ENCODE peak calls at places on chromosomes 4 and X, in eight cellular contexts. E is CD8-positive, alpha-beta T cell; F is IMR-90; Q is BJ; I is HFF-Myc; L is Peyer's patch; S is PC-3; C is osteocyte. T is an unnamed sample.

GRCh38 chr4:85061974-85062373 is 95.5 kb upstream of the WDFY3 start:
- DNase-seq in E (no peak), F (no peak), Q (no peak), I (no peak), L (no peak), S (no peak), C (no peak), T (no peak)

GRCh38 chr4:167831853-167832252 is 260.5 kb upstream of the ANXA10 start:
- DNase-seq in E (no peak), F (no peak), Q (no peak), I (no peak), L (no peak), S (no peak), C (no peak), T (no peak)

GRCh38 chr4:85741921-85742591 is 267.1 kb downstream of the ARHGAP24 start:
- DNase-seq in E (no peak), F (no peak), Q (no peak), I (no peak), L (no peak), S (no peak), C (no peak), T (no peak)

GRCh38 chrX:150926304-150926703 is 27.8 kb upstream of the CD99L2 start:
- DNase-seq in E (no peak), F (no peak), Q (no peak), I (no peak), L (no peak), S (peak), C (no peak), T (no peak)

GRCh38 chr4:54513231-54513630 is 144.5 kb upstream of the KIT start:
- DNase-seq in E (no peak), F (peak), Q (peak), I (peak), L (no peak), S (peak), C (no peak), T (no peak)

GRCh38 chr4:164288578-164288977 is 465.4 kb upstream of the SMIM31 start:
- DNase-seq in E (no peak), F (no peak), Q (no peak), I (no peak), L (no peak), S (no peak), C (no peak), T (no peak)

GRCh38 chr4:31125496-31125895 is 405.3 kb downstream of the PCDH7 start:
- DNase-seq in E (no peak), F (no peak), Q (no peak), I (no peak), L (no peak), S (no peak), C (no peak), T (no peak)

GRCh38 chrX:3345281-3346081 is 971 bp downstream of the MXRA5 start:
- DNase-seq in E (no peak), F (no peak), Q (no peak), I (no peak), L (no peak), S (no peak), C (peak), T (no peak)

GRCh38 chr4:82217986-82218715 is 155.6 kb downstream of the HNRNPD start:
- DNase-seq in E (no peak), F (no peak), Q (no peak), I (no peak), L (no peak), S (peak), C (no peak), T (no peak)

GRCh38 chr4:38320833-38321232 is 343.2 kb upstream of the KLF3 start:
- DNase-seq in E (no peak), F (no peak), Q (no peak), I (no peak), L (no peak), S (no peak), C (no peak), T (no peak)
- TF ChIP-seq CTCF in E (no peak), F (no peak), Q (no peak), I (no peak), L (no peak), S (no peak), C (no peak), T (no peak)

DNA sequence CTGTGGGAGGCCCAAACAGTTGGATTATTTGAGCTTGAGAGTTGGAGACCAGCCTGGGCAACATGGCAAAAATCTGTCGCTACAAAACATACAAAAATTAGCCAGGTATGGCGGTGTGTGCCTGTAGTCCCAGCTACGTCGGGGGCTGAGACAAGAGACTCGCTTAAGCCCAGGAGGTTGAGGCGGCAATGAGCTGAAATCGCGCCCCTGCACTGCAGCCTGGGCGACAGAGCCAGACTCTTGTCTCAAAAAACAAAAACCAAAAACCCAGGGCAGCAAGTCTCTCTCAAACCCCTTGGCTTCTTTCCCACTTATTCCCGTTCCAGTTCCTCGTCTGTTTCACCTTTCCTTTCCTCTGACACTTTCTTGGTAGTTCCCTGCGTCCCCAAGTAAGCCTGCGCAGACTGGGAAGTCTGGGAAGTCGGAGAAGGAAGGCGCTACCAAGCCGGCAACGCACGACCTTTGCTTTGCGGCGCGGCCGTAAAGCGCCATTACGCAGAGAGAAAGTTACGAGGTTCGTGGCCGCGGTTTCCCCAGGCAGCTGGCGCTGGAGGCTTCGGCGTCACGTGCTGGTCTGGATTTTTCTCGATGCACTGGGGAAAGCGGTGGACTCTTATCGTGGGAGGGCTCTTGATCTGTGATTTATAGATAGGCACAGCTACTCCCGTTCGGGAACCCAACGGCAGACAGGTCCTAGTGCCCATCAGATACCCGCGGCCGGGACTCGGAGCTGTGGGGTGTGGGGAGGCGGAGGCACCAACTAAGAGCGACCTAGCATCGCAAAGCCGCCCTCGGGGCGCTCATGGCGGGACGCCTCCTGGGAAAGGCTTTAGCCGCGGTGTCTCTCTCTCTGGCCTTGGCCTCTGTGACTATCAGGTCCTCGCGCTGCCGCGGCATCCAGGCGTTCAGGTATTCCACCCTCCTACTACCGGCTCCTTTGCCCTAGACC is at the start of gene NUDT9:
- DNase-seq in E (peak), F (peak), Q (peak), I (peak), L (peak), S (peak), C (peak), T (peak)
- TF ChIP-seq CTCF in E (no peak), F (no peak), Q (no peak), I (no peak), L (no peak), S (no peak), C (no peak), T (no peak)

DNA sequence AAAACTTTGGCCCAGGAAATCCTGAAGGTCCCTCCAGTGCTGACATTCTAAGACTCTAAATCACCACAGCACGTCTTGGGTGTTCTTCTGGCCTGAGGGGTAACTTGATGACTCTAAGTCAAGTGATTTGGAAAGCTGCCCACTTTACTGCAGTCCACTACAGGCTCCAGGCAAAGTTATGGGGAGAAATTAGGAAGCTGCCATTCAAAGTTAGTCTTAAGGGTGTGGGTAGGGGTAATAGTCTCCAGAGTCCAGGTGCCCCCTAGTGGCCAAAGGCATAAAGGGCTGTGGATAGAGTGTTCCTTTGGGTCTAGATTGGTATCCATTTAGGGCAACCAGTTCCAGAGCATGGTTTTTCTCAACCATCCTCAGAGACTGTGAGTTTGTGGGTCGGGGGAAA is 38.7 kb upstream of the SLC16A2 start:
- DNase-seq in E (peak), F (peak), Q (peak), I (peak), L (peak), S (peak), C (peak), T (no peak)
- TF ChIP-seq CTCF in E (peak), F (peak), Q (peak), I (peak), L (peak), S (peak), C (peak), T (peak)

DNA sequence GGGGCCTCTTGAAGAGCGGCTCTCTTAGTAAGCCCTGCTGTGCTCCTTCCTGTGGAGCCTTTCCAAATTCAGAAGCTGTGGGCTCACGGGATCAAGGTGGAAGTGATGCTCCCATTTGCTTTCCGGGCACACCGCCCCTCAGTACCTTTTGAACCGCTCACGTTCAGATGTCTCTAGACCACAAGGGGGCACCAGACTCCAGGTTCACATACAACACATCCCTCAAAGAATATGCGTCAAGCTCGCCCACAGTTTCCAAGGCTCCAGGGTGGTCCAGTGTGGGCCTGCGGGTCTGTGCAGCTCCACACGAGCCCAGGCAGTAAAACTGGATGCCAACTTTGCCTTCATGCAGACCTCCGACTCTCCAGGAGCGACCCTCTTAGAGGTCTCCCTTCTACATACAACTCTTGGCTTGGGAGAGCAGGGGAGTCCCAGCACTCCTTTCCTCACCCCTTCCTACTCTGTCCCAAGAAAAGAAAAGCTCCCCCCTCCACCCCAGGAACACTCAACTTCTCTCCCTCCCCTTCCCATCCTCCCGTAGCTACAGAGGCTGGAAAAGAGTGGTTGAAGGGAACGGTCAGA is 11.0 kb downstream of the SUPT20HL1 start:
- DNase-seq in E (peak), F (peak), Q (no peak), I (peak), L (peak), S (peak), C (no peak), T (no peak)
- TF ChIP-seq CTCF in E (peak), F (peak), Q (peak), I (peak), L (peak), S (peak), C (peak), T (peak)

DNA sequence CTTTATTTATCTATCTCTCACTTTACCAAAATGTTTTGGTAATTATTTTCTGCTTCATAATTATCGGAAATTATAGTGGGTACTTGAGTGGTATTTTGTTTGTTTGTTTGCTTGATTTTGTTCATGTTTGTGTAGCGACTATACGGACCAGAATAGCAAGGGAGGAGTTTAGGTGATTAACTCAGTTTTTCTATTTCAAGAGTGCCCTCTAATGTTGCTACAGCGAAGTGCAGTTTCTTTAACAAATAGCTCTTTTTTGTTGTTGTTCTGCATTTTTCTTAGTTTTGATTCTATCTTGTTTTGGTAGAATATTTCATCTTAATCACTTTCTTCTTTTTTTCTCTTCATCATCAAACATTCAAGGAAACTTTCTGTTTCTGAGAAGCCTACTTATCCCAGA is 40.8 kb upstream of the QRFPR start:
- DNase-seq in E (no peak), F (no peak), Q (no peak), I (no peak), L (no peak), S (no peak), C (no peak), T (no peak)
- TF ChIP-seq CTCF in E (no peak), F (no peak), Q (peak), I (no peak), L (no peak), S (peak), C (peak), T (peak)

DNA sequence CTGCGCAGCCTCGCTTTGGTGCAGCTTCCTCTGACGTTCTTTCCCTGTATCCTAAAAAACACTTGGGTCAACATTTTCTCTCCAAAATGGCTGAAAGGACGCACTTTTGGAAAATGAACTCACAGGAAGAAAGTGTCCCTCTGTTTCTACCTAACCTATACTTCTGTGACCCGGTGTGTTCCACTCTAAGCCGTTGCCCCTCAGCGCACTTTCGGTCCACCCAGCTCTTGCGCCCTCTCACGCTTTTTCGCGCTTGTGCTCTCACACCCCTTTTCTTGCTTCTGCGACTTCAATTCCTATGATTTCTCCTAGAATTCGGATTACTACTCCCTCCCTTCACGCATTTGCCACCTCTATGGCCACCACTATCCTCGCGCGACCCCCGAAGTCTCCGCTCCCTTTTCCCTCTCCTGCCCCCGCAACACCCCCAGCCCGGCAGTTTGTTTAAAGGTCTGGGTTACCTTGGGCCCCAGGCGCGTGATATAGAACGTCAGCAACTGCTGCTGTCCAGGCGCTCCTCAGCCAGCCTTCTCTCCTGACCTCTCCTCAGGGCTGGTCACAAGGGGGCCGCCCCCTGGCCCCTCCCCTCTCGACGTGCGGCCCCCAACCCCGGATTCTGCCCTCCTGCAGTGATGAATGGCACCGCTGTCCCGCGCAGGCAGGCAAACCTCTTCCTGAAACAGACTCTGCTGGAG is at the start of gene USP51:
- DNase-seq in E (peak), F (peak), Q (no peak), I (no peak), L (peak), S (no peak), C (no peak), T (no peak)
- TF ChIP-seq CTCF in E (no peak), F (peak), Q (peak), I (no peak), L (no peak), S (peak), C (peak), T (peak)

GRCh38 chr4:173317003-173317402 is 17.2 kb downstream of the HMGB2 start:
- DNase-seq in E (no peak), F (no peak), Q (no peak), I (no peak), L (no peak), S (no peak), C (no peak), T (no peak)
- TF ChIP-seq CTCF in E (no peak), F (no peak), Q (peak), I (peak), L (no peak), S (peak), C (no peak), T (peak)

GRCh38 chr4:166324321-166324720 is 451.3 kb downstream of the TLL1 start:
- DNase-seq in E (no peak), F (no peak), Q (no peak), I (peak), L (no peak), S (peak), C (no peak), T (no peak)
- TF ChIP-seq CTCF in E (no peak), F (no peak), Q (peak), I (peak), L (no peak), S (peak), C (peak), T (peak)

GRCh38 chrX:64205735-64206491 is 405 bp upstream of the AMER1 start:
- DNase-seq in E (peak), F (peak), Q (peak), I (peak), L (peak), S (peak), C (peak), T (peak)
- TF ChIP-seq CTCF in E (no peak), F (no peak), Q (peak), I (no peak), L (no peak), S (peak), C (peak), T (peak)